ENCODE peak calls at places on chromosomes 16 and 17, in eight cellular contexts. T, W, X, Q, M, E, C and R are unnamed samples.

GRCh38 chr17:1511756-1512321 is 4.6 kb downstream of the INPP5K start:
- DNase-seq in T (no peak), W (no peak), X (no peak), Q (no peak), M (no peak), E (no peak), C (no peak), R (no peak)

GRCh38 chr16:82671743-82672142 is 45.0 kb downstream of the CDH13 start:
- DNase-seq in T (no peak), W (no peak), X (no peak), Q (no peak), M (no peak), E (no peak), C (no peak), R (no peak)

GRCh38 chr17:47305302-47305923 is 18.3 kb upstream of the EFCAB13 start:
- DNase-seq in T (peak), W (no peak), X (no peak), Q (no peak), M (no peak), E (no peak), C (peak), R (no peak)

GRCh38 chr17:33112763-33113162 is 121.1 kb downstream of the SPACA3 start:
- DNase-seq in T (no peak), W (no peak), X (no peak), Q (no peak), M (no peak), E (no peak), C (no peak), R (no peak)

GRCh38 chr16:886802-887731 is 83.7 kb downstream of the LMF1 start:
- DNase-seq in T (no peak), W (no peak), X (no peak), Q (peak), M (no peak), E (no peak), C (no peak), R (peak)

GRCh38 chr16:1950559-1950958 is 3.9 kb downstream of the RPL3L start:
- DNase-seq in T (no peak), W (no peak), X (peak), Q (no peak), M (no peak), E (no peak), C (no peak), R (no peak)

GRCh38 chr17:62761884-62762283 is 46.2 kb downstream of the MARCHF10 start:
- DNase-seq in T (peak), W (no peak), X (no peak), Q (no peak), M (no peak), E (no peak), C (no peak), R (no peak)

GRCh38 chr17:14815079-14815478 is 450.0 kb downstream of the PMP22 start:
- DNase-seq in T (no peak), W (no peak), X (no peak), Q (no peak), M (no peak), E (no peak), C (no peak), R (no peak)

GRCh38 chr16:24372824-24373223 is 116.7 kb downstream of the CACNG3 start:
- DNase-seq in T (no peak), W (no peak), X (no peak), Q (no peak), M (no peak), E (no peak), C (no peak), R (peak)

GRCh38 chr16:70735141-70735979 is 49.5 kb upstream of the MTSS2 start:
- DNase-seq in T (no peak), W (peak), X (peak), Q (no peak), M (no peak), E (no peak), C (peak), R (no peak)

GRCh38 chr16:2054543-2055245 is 6.9 kb downstream of the TSC2 start:
- DNase-seq in T (no peak), W (no peak), X (no peak), Q (no peak), M (peak), E (no peak), C (no peak), R (no peak)

GRCh38 chr17:73526851-73527250 is 117.4 kb downstream of the SDK2 start:
- DNase-seq in T (no peak), W (no peak), X (no peak), Q (peak), M (no peak), E (no peak), C (no peak), R (no peak)

GRCh38 chr17:31525801-31526549 is 134.5 kb downstream of the RAB11FIP4 start:
- DNase-seq in T (no peak), W (no peak), X (no peak), Q (no peak), M (no peak), E (peak), C (peak), R (no peak)

GRCh38 chr17:39981207-39982068 is 831 bp downstream of the PSMD3 start:
- DNase-seq in T (no peak), W (no peak), X (no peak), Q (no peak), M (no peak), E (no peak), C (no peak), R (no peak)

GRCh38 chr17:50218771-50219315 is 17.4 kb upstream of the COL1A1 start:
- DNase-seq in T (peak), W (no peak), X (no peak), Q (no peak), M (no peak), E (no peak), C (peak), R (no peak)

GRCh38 chr16:75579435-75579834 is 13.3 kb downstream of the GABARAPL2 start:
- DNase-seq in T (no peak), W (no peak), X (no peak), Q (no peak), M (no peak), E (no peak), C (no peak), R (no peak)

GRCh38 chr17:40582328-40582901 is 17.1 kb upstream of the CCR7 start:
- DNase-seq in T (no peak), W (no peak), X (peak), Q (peak), M (peak), E (no peak), C (no peak), R (no peak)

GRCh38 chr17:79933863-79934652 is 94.8 kb upstream of the CBX4 start:
- DNase-seq in T (peak), W (no peak), X (no peak), Q (no peak), M (peak), E (no peak), C (no peak), R (peak)

GRCh38 chr16:17160285-17160854 is 310.4 kb downstream of the XYLT1 start:
- DNase-seq in T (no peak), W (no peak), X (no peak), Q (no peak), M (no peak), E (no peak), C (no peak), R (no peak)

GRCh38 chr16:87661561-87661960 is 59.3 kb downstream of the JPH3 start:
- DNase-seq in T (no peak), W (no peak), X (no peak), Q (peak), M (no peak), E (no peak), C (peak), R (no peak)

GRCh38 chr16:84973226-84973625 is 38.1 kb downstream of the ZDHHC7 start:
- DNase-seq in T (no peak), W (no peak), X (no peak), Q (no peak), M (no peak), E (no peak), C (no peak), R (no peak)

GRCh38 chr16:25841776-25842175 is 150.0 kb downstream of the HS3ST4 start:
- DNase-seq in T (no peak), W (no peak), X (no peak), Q (no peak), M (no peak), E (no peak), C (no peak), R (no peak)

GRCh38 chr17:36069131-36069530 is 5.1 kb downstream of the CCL18 start:
- DNase-seq in T (no peak), W (no peak), X (no peak), Q (no peak), M (no peak), E (no peak), C (no peak), R (no peak)

GRCh38 chr16:58426095-58426494 is 33.8 kb downstream of the GINS3 start:
- DNase-seq in T (no peak), W (no peak), X (no peak), Q (peak), M (no peak), E (no peak), C (no peak), R (no peak)

GRCh38 chr17:81031571-81032550 is 3.1 kb upstream of the BAIAP2 start:
- DNase-seq in T (no peak), W (no peak), X (no peak), Q (peak), M (no peak), E (no peak), C (no peak), R (no peak)

GRCh38 chr17:8577868-8578267 is 52.7 kb downstream of the MYH10 start:
- DNase-seq in T (no peak), W (no peak), X (no peak), Q (no peak), M (no peak), E (no peak), C (no peak), R (no peak)

GRCh38 chr16:57366544-57367040 is 5.7 kb upstream of the CX3CL1 start:
- DNase-seq in T (no peak), W (no peak), X (no peak), Q (no peak), M (no peak), E (no peak), C (no peak), R (no peak)

GRCh38 chr17:73323622-73324455 is 12.0 kb upstream of the CDC42EP4 start:
- DNase-seq in T (no peak), W (peak), X (peak), Q (no peak), M (no peak), E (no peak), C (no peak), R (no peak)

GRCh38 chr17:80396680-80397387 is 18.1 kb upstream of the ENDOV start:
- DNase-seq in T (no peak), W (no peak), X (no peak), Q (no peak), M (no peak), E (no peak), C (no peak), R (no peak)

GRCh38 chr17:74840989-74841666 is 18.6 kb downstream of the GRIN2C start:
- DNase-seq in T (no peak), W (peak), X (peak), Q (no peak), M (no peak), E (no peak), C (peak), R (peak)

GRCh38 chr17:8029121-8029520 is 9.7 kb upstream of the ALOX15B start:
- DNase-seq in T (peak), W (no peak), X (no peak), Q (no peak), M (no peak), E (no peak), C (no peak), R (no peak)

GRCh38 chr16:90050969-90051368 is 26.2 kb downstream of the PRDM7 start:
- DNase-seq in T (no peak), W (no peak), X (no peak), Q (no peak), M (no peak), E (no peak), C (no peak), R (no peak)

GRCh38 chr17:9842057-9842758 is 16.5 kb downstream of the GLP2R start:
- DNase-seq in T (no peak), W (peak), X (peak), Q (no peak), M (peak), E (peak), C (peak), R (peak)

GRCh38 chr16:62954144-62955032 is 918.1 kb upstream of the CDH8 start:
- DNase-seq in T (no peak), W (no peak), X (no peak), Q (no peak), M (no peak), E (no peak), C (no peak), R (no peak)

GRCh38 chr17:79847698-79848369 is 8.6 kb upstream of the CBX4 start:
- DNase-seq in T (no peak), W (no peak), X (no peak), Q (no peak), M (no peak), E (no peak), C (no peak), R (no peak)

GRCh38 chr17:27384721-27385120 is 71.5 kb upstream of the KSR1 start:
- DNase-seq in T (no peak), W (no peak), X (no peak), Q (no peak), M (no peak), E (no peak), C (no peak), R (no peak)

GRCh38 chr16:47565454-47565853 is 104.3 kb downstream of the PHKB start:
- DNase-seq in T (no peak), W (no peak), X (peak), Q (peak), M (no peak), E (peak), C (no peak), R (no peak)

DNA sequence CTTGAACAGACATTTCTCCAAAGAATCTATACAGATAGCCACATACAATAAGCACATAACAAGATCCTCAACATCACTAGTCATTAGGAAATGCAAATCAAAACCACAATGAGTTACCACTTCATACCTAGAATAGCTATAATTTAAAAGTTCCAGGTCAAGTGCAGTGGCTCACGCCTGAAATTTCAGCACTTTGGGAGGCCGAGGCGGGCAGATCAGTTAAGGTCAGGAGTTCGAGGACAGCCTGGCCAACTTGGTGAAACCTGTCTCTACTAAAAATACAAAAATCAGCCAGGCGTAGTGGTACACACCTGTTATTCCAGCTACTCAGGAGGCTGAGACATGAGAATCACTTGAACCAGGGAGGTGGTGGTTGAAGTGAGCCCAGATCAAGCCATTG is 19.9 kb downstream of the RANBP10 start:
- DNase-seq in T (no peak), W (no peak), X (no peak), Q (no peak), M (no peak), E (no peak), C (no peak), R (no peak)
- H3K27ac ChIP-seq in T (no peak), W (no peak), X (no peak), Q (no peak), M (no peak), E (no peak), C (no peak), R (no peak)

DNA sequence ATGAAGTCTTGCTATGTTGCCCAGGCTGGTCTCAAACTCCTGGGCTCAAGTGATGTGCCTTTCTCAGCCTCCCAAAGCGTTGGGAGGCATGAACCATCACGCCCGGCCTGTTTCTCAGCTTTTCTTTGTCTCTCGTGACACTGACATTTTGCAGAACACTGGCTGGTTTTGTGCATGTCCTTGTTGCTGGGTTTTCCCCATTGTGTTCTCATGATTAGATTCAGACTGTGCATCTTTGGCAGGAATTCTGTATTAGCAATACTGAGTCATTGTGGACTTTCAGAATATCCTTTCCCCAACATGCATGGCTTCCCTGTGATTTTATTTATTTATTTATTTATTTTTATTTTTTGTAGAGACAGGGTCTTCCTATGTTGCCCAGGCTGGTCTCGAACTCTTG is 109.0 kb upstream of the NOL11 start:
- DNase-seq in T (no peak), W (no peak), X (no peak), Q (no peak), M (no peak), E (no peak), C (no peak), R (no peak)
- H3K27ac ChIP-seq in T (no peak), W (no peak), X (no peak), Q (no peak), M (no peak), E (no peak), C (no peak), R (no peak)

GRCh38 chr17:78716814-78717393 is 65.2 kb downstream of the CYTH1 start:
- DNase-seq in T (no peak), W (peak), X (peak), Q (peak), M (peak), E (peak), C (no peak), R (peak)

GRCh38 chr17:78714534-78714933 is 67.5 kb downstream of the CYTH1 start:
- DNase-seq in T (no peak), W (no peak), X (no peak), Q (no peak), M (no peak), E (no peak), C (no peak), R (no peak)

GRCh38 chr17:78715000-78715771 is 66.9 kb downstream of the CYTH1 start:
- DNase-seq in T (no peak), W (no peak), X (no peak), Q (no peak), M (no peak), E (no peak), C (no peak), R (no peak)

GRCh38 chr17:78716292-78716691 is 65.8 kb downstream of the CYTH1 start:
- DNase-seq in T (no peak), W (no peak), X (no peak), Q (no peak), M (no peak), E (no peak), C (no peak), R (no peak)

DNA sequence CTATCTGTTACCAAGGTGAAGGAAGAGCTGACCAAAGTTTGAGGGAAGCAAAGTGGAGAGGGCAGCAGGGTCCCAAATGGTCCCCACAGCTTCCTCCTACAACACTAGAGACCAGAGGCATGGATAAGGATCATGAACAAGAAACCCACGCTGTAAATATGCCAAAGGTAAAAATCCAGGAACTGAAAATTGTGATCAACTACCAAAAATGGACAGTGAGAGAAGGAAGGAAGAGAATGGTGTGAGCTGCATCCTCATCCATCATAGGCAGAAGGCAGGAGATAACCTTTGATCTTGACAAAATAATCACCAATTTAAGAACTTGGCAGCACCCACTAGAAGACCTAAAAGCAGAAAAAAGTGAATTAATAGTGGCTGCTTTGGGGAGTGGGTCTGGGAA is 66.2 kb downstream of the CYTH1 start:
- DNase-seq in T (no peak), W (no peak), X (no peak), Q (no peak), M (no peak), E (no peak), C (no peak), R (no peak)
- H3K27ac ChIP-seq in T (no peak), W (no peak), X (peak), Q (no peak), M (no peak), E (no peak), C (no peak), R (peak)

GRCh38 chr17:17387017-17387416 is 83.8 kb downstream of the NT5M start:
- DNase-seq in T (peak), W (no peak), X (no peak), Q (peak), M (peak), E (no peak), C (no peak), R (no peak)
- H3K27ac ChIP-seq in T (peak), W (no peak), X (peak), Q (no peak), M (peak), E (no peak), C (no peak), R (no peak)

GRCh38 chr17:68612923-68613292 is 11.7 kb upstream of the FAM20A start:
- DNase-seq in T (no peak), W (no peak), X (no peak), Q (no peak), M (no peak), E (no peak), C (no peak), R (no peak)
- H3K27ac ChIP-seq in T (no peak), W (no peak), X (no peak), Q (no peak), M (no peak), E (peak), C (peak), R (no peak)

DNA sequence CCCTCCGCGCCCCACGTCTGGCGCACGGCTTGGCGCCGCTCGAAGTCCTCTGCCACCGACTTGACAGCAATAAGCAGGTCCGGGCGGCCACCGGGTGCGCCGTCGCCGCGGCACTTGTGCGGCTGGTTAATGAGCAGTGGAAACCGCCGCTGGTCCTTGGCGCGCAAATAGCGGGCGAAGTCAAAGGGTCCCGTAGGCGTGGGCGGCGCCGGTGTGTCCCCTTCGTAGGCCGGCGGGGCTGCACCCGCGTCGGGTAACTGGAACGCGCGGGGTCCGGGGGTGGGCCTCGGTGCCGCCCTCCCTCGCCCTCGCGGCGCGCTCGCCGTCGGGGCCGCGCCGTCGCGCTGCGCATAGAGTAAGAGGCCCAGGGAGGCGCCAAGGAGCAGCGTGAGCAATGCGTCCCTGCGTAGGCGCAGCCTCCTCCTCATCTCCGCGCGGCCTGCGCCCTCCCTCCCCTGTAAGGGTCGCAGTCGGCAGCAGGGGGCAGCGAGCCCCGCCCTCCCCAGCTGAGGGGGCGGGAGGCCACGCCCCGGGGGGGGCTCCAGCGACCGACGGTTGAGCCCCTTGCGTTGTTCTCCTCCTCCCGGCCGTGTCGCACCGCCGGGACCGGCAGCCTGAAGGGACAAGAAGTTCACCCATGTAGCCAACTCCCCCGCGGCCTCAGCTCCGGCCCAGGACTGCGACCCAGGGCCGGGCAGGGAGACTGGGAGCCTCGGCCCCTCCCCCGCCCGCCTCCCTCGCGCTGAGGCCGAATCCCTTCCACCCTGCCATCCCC is 553 bp downstream of the B3GNT9 start:
- DNase-seq in T (no peak), W (peak), X (peak), Q (peak), M (peak), E (no peak), C (no peak), R (no peak)
- H3K27ac ChIP-seq in T (no peak), W (peak), X (peak), Q (peak), M (peak), E (peak), C (peak), R (peak)

DNA sequence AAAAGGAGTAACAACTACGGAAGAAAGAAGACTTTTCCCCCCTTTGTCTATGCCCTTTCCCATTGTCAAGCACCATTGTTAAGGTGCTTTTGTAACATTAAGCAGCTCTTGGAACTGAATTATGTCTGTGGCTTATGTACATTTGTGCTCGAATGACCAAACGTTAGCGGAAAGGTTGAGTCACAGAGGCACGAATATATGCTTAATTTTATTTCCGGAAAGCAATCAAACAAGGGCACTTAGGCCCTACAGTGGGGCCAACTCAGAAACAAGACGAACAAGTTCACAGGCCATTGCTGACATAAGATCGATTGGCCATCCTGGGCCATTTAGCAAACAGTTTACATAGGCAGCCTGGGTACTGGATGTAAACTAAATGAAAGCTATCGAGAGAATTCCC is 109.6 kb downstream of the ANKFN1 start:
- DNase-seq in T (peak), W (no peak), X (no peak), Q (no peak), M (peak), E (no peak), C (no peak), R (no peak)
- H3K27ac ChIP-seq in T (no peak), W (no peak), X (no peak), Q (no peak), M (no peak), E (no peak), C (no peak), R (no peak)